ENCODE peak calls at places on chromosomes 12 and 14, in five cellular contexts. One of them, this sample, is unnamed. For H3K27me3, the result is how much of the 10 kb centered on the place peaks cover.

GRCh38 chr12:105076098-105076497 is 8.2 kb downstream of the ALDH1L2 start:
- DNase-seq in ascending aorta: no peak
- DNase-seq in HepG2: no peak
- DNase-seq in IMR-90: peak
- DNase-seq in aorta: no peak
- DNase-seq in this sample: no peak

GRCh38 chr14:101235042-101235871 is 326.0 kb upstream of the DIO3 start:
- DNase-seq in ascending aorta: peak
- DNase-seq in HepG2: peak
- DNase-seq in IMR-90: peak
- DNase-seq in aorta: peak
- DNase-seq in this sample: peak

GRCh38 chr12:52241205-52241842 is 8.3 kb downstream of the KRT7 start:
- DNase-seq in ascending aorta: no peak
- DNase-seq in HepG2: no peak
- DNase-seq in IMR-90: peak
- DNase-seq in aorta: no peak
- DNase-seq in this sample: peak

GRCh38 chr12:93624595-93625294 is 52.3 kb downstream of the SOCS2 start:
- DNase-seq in ascending aorta: no peak
- DNase-seq in HepG2: peak
- DNase-seq in IMR-90: peak
- DNase-seq in aorta: no peak
- DNase-seq in this sample: no peak

GRCh38 chr14:94050231-94050880 is 24.2 kb downstream of the OTUB2 start:
- DNase-seq in ascending aorta: peak
- DNase-seq in HepG2: no peak
- DNase-seq in IMR-90: no peak
- DNase-seq in aorta: no peak
- DNase-seq in this sample: peak

GRCh38 chr14:100585448-100586152 is 1.6 kb downstream of the BEGAIN start:
- DNase-seq in ascending aorta: no peak
- DNase-seq in HepG2: no peak
- DNase-seq in IMR-90: no peak
- DNase-seq in aorta: no peak
- DNase-seq in this sample: no peak

GRCh38 chr12:114671321-114671663 is 12.7 kb downstream of the TBX3 start:
- DNase-seq in ascending aorta: no peak
- DNase-seq in HepG2: no peak
- DNase-seq in IMR-90: no peak
- DNase-seq in aorta: no peak
- DNase-seq in this sample: no peak

GRCh38 chr14:49552630-49553029 is 33.5 kb downstream of the RPS29 start:
- DNase-seq in ascending aorta: no peak
- DNase-seq in HepG2: no peak
- DNase-seq in IMR-90: no peak
- DNase-seq in aorta: no peak
- DNase-seq in this sample: no peak

GRCh38 chr12:95446511-95446910 is 27.4 kb upstream of the METAP2 start:
- DNase-seq in ascending aorta: peak
- DNase-seq in HepG2: peak
- DNase-seq in IMR-90: peak
- DNase-seq in aorta: peak
- DNase-seq in this sample: no peak

GRCh38 chr12:131226345-131227265 is 272.9 kb downstream of the ADGRD1 start:
- DNase-seq in ascending aorta: no peak
- DNase-seq in HepG2: no peak
- DNase-seq in IMR-90: no peak
- DNase-seq in aorta: peak
- DNase-seq in this sample: no peak

GRCh38 chr12:22284871-22285270 is 49.6 kb downstream of the ST8SIA1 start:
- DNase-seq in ascending aorta: no peak
- DNase-seq in HepG2: no peak
- DNase-seq in IMR-90: peak
- DNase-seq in aorta: no peak
- DNase-seq in this sample: no peak

GRCh38 chr14:102932484-102933248 is 10.2 kb downstream of the AMN start:
- DNase-seq in ascending aorta: no peak
- DNase-seq in HepG2: no peak
- DNase-seq in IMR-90: no peak
- DNase-seq in aorta: peak
- DNase-seq in this sample: no peak

GRCh38 chr14:50013198-50013918 is 103.0 kb downstream of the VCPKMT start:
- DNase-seq in ascending aorta: no peak
- DNase-seq in HepG2: peak
- DNase-seq in IMR-90: no peak
- DNase-seq in aorta: no peak
- DNase-seq in this sample: no peak

GRCh38 chr14:104597576-104597975 is 7.0 kb downstream of the TMEM179 start:
- DNase-seq in ascending aorta: no peak
- DNase-seq in HepG2: no peak
- DNase-seq in IMR-90: no peak
- DNase-seq in aorta: no peak
- DNase-seq in this sample: no peak

GRCh38 chr14:43243168-43243567 is 1263.9 kb downstream of the FSCB start:
- DNase-seq in ascending aorta: no peak
- DNase-seq in HepG2: no peak
- DNase-seq in IMR-90: no peak
- DNase-seq in aorta: no peak
- DNase-seq in this sample: no peak

GRCh38 chr12:47807338-47807737 is 12.4 kb downstream of the HDAC7 start:
- DNase-seq in ascending aorta: no peak
- DNase-seq in HepG2: no peak
- DNase-seq in IMR-90: no peak
- DNase-seq in aorta: no peak
- DNase-seq in this sample: no peak

GRCh38 chr14:37428954-37429353 is 166.1 kb downstream of the FOXA1 start:
- DNase-seq in ascending aorta: no peak
- DNase-seq in HepG2: no peak
- DNase-seq in IMR-90: no peak
- DNase-seq in aorta: no peak
- DNase-seq in this sample: no peak

GRCh38 chr12:81591256-81591655 is 167.9 kb downstream of the PPFIA2 start:
- DNase-seq in ascending aorta: no peak
- DNase-seq in HepG2: no peak
- DNase-seq in IMR-90: no peak
- DNase-seq in aorta: peak
- DNase-seq in this sample: no peak

GRCh38 chr14:28757790-28758189 is 8.8 kb upstream of the FOXG1 start:
- DNase-seq in ascending aorta: no peak
- DNase-seq in HepG2: no peak
- DNase-seq in IMR-90: no peak
- DNase-seq in aorta: no peak
- DNase-seq in this sample: no peak

GRCh38 chr14:28754209-28754985 is 12.2 kb upstream of the FOXG1 start:
- DNase-seq in ascending aorta: no peak
- DNase-seq in HepG2: peak
- DNase-seq in IMR-90: peak
- DNase-seq in aorta: no peak
- DNase-seq in this sample: no peak

GRCh38 chr14:28756896-28757570 is 9.6 kb upstream of the FOXG1 start:
- DNase-seq in ascending aorta: no peak
- DNase-seq in HepG2: peak
- DNase-seq in IMR-90: peak
- DNase-seq in aorta: no peak
- DNase-seq in this sample: no peak

GRCh38 chr14:28755198-28755794 is 11.3 kb upstream of the FOXG1 start:
- DNase-seq in ascending aorta: no peak
- DNase-seq in HepG2: no peak
- DNase-seq in IMR-90: no peak
- DNase-seq in aorta: no peak
- DNase-seq in this sample: no peak

DNA sequence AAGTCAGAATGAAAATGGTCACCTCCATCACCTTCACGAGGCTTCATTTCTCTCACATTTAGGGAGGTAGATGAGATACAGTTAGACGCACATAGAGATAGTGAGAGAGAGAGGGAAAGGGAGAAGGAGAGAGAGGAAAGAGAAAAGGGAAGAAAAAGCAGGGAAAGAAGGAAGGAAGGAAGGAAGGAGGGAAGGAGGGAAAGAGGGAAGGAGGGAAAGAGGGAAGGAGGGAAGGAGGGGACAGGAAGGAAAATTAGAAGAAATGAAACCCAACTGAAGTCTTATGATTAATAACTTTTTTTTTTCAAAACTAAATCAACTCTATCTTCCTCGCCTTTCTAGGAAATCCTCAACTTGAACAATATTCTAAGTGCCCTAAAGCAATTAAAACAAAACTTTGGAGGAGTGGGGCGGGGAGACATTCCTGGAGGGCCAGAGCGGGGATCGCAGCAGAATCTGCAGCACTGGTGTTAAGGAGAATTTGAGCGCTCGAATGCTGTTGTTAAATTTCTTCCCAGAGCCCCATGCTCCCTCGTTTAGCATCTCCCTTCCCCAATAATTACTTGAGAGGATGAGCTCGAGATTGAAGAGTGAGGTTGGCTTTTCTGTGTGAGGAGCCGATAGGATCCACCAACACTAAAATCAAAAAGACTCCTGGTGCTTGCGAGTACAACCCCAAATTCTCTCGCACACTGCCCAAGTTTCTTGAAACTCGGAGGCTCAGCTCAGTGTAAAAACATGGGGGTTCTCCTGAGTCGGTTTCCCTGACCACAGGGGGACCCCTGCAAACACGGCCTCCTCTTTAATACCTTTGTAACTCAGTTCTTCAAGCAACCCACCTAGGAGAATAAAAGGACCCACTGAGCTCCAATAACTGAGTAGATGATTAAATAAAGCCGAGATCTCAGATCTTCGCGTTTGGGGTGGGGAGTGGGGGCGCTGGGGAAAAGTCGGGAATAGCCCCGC is 10.4 kb upstream of the FOXG1 start:
- DNase-seq in ascending aorta: no peak
- DNase-seq in HepG2: no peak
- DNase-seq in IMR-90: no peak
- DNase-seq in aorta: no peak
- DNase-seq in this sample: no peak
- H3K27me3 ChIP-seq in ascending aorta: under half
- H3K27me3 ChIP-seq in HepG2: half or more
- H3K27me3 ChIP-seq in IMR-90: half or more
- H3K27me3 ChIP-seq in aorta: under half
- H3K27me3 ChIP-seq in this sample: half or more

GRCh38 chr12:45304514-45305178 is 88.8 kb downstream of the ANO6 start:
- DNase-seq in ascending aorta: peak
- DNase-seq in HepG2: no peak
- DNase-seq in IMR-90: no peak
- DNase-seq in aorta: no peak
- DNase-seq in this sample: no peak
- H3K27ac ChIP-seq in ascending aorta: peak
- H3K27ac ChIP-seq in HepG2: no peak
- H3K27ac ChIP-seq in IMR-90: no peak
- H3K27ac ChIP-seq in aorta: peak
- H3K27ac ChIP-seq in this sample: peak

DNA sequence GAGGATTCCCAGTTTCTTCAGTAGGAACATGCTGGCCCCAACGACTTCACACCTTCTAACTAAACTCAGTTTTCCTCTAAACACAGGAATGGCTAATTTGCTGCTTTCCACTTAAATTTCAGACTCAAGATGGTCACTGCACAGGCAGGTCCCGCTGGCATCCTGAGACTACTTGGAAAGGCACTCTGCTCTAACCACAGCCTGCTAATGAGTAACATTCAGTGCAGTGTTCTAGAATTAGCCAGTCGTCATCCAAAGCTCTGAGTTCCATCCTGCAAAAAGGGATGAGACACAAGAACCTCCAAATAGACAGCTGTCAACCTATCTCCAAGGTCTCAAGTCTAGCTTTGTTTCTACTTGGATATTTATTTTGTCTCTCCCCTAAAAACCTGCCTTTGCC is 6.0 kb downstream of the CCDC92 start:
- DNase-seq in ascending aorta: no peak
- DNase-seq in HepG2: no peak
- DNase-seq in IMR-90: peak
- DNase-seq in aorta: no peak
- DNase-seq in this sample: no peak
- H3K27me3 ChIP-seq in ascending aorta: under half
- H3K27me3 ChIP-seq in HepG2: under half
- H3K27me3 ChIP-seq in IMR-90: under half
- H3K27me3 ChIP-seq in aorta: under half
- H3K27me3 ChIP-seq in this sample: under half

DNA sequence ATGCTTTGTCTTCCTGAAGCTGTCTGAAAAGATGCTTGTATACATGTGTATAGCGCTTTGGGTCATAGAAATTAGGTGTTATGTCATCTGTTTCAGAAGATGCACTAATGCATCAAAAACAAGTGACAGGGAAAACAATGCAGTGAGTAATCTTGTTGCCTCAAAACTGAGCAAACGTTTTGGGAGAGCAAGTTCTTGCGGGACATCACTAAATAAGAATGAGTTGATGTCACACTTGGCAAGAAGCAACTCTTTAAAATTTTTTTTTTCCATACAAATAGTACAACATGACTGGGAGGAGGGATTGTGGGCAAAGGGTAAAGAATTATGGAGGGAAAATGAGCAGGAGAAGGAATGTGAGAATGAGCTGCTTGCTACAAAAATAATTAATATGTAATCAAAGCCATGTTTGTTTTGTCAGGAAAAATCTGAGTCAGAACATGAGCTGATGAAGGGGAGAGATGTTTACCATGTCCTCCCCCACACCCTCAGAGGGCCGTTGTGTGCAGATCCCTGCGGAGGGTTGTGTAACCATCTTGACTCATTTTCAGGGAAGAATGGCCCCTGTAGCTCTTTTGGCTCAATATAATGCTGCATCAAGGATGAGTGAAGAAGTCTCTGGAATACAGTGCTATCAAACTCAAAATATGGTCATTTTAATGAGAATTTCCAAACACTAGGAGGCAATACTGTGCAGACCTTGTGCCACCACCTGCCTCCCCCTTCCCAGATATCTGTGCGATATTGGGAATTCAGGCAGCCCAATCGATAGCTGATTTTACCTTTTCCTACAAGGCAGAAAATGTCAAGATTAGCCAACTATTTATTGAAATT is 41.4 kb downstream of the BORCS5 start:
- DNase-seq in ascending aorta: peak
- DNase-seq in HepG2: peak
- DNase-seq in IMR-90: peak
- DNase-seq in aorta: no peak
- DNase-seq in this sample: peak
- H3K27ac ChIP-seq in ascending aorta: peak
- H3K27ac ChIP-seq in HepG2: peak
- H3K27ac ChIP-seq in IMR-90: peak
- H3K27ac ChIP-seq in aorta: peak
- H3K27ac ChIP-seq in this sample: peak

GRCh38 chr12:63844391-63845341 is at the start of gene SRGAP1:
- DNase-seq in ascending aorta: peak
- DNase-seq in HepG2: peak
- DNase-seq in IMR-90: peak
- DNase-seq in aorta: peak
- DNase-seq in this sample: peak
- H3K27me3 ChIP-seq in ascending aorta: under half
- H3K27me3 ChIP-seq in HepG2: under half
- H3K27me3 ChIP-seq in IMR-90: under half
- H3K27me3 ChIP-seq in aorta: under half
- H3K27me3 ChIP-seq in this sample: under half

DNA sequence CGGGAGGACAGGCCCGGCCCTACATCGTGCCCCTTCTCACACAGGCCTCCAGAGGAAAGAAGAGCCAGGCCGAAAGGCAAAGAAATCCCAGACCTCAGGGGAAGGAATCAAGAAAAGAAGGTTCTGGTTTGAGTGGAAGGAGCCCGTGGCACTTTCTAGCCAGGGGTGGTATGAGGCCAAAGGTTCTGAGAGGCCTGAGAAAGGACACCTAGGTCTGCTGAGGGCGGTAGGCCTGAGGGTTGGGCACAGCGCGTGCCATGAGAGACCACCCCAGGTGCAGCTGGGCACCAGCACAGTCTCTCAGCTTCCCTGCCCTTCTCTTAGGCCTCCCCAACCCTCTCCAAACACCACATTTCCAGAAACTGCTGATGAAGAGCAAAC is 185.0 kb downstream of the ZFP36L1 start:
- DNase-seq in ascending aorta: no peak
- DNase-seq in HepG2: no peak
- DNase-seq in IMR-90: no peak
- DNase-seq in aorta: no peak
- DNase-seq in this sample: peak
- H3K27ac ChIP-seq in ascending aorta: peak
- H3K27ac ChIP-seq in HepG2: peak
- H3K27ac ChIP-seq in IMR-90: peak
- H3K27ac ChIP-seq in aorta: no peak
- H3K27ac ChIP-seq in this sample: peak

This sample was measured in suprapubic skin.